ENCODE peak calls at places on chromosomes 3 and 15, in nine cellular contexts. H is upper lobe of right lung, F is HCT116, L is A549, R is adrenal gland, I is H1, S is transverse colon, P is SJSA1, M is colonic mucosa. D is an unnamed sample.
A peak's percentile ranks its signal among the peaks of the same experiment; 100 is the strongest.

GRCh38 chr3:172708905-172709775 is 1.7 kb downstream of the NCEH1 start:
- DNase-seq in H (no peak), F (no peak), L (no peak), R (no peak), I (no peak), S (peak; percentile 23), P (peak; percentile 13), M (peak; percentile 55), D (no peak)

GRCh38 chr15:101256756-101257155 is 4.9 kb upstream of the CHSY1 start:
- DNase-seq in H (no peak), F (no peak), L (no peak), R (no peak), I (no peak), S (no peak), P (no peak), M (no peak), D (no peak)

GRCh38 chr3:37762698-37763097 is 99.0 kb upstream of the CTDSPL start:
- DNase-seq in H (no peak), F (no peak), L (no peak), R (no peak), I (no peak), S (no peak), P (peak; percentile 35), M (no peak), D (no peak)

GRCh38 chr3:61537366-61537765 is 24.0 kb upstream of the PTPRG start:
- DNase-seq in H (no peak), F (no peak), L (no peak), R (no peak), I (no peak), S (no peak), P (no peak), M (no peak), D (no peak)

GRCh38 chr15:87731630-87732029 is 524.9 kb downstream of the NTRK3 start:
- DNase-seq in H (no peak), F (no peak), L (no peak), R (no peak), I (no peak), S (no peak), P (no peak), M (no peak), D (no peak)

GRCh38 chr15:58551764-58552504 is 120.1 kb downstream of the LIPC start:
- DNase-seq in H (no peak), F (no peak), L (no peak), R (peak; percentile 50), I (no peak), S (peak; percentile 82), P (peak; percentile 93), M (peak; percentile 81), D (no peak)

GRCh38 chr15:92343869-92344643 is 49.6 kb upstream of the ST8SIA2 start:
- DNase-seq in H (no peak), F (no peak), L (no peak), R (no peak), I (peak; percentile 23), S (no peak), P (no peak), M (no peak), D (no peak)

GRCh38 chr3:125051715-125052581 is 3.8 kb downstream of the HEG1 start:
- DNase-seq in H (no peak), F (no peak), L (no peak), R (peak; percentile 60), I (no peak), S (peak; percentile 30), P (peak; percentile 76), M (peak; percentile 41), D (no peak)

GRCh38 chr3:125434582-125435011 is 59.5 kb upstream of the ZNF148 start:
- DNase-seq in H (no peak), F (no peak), L (no peak), R (no peak), I (no peak), S (no peak), P (no peak), M (no peak), D (no peak)

GRCh38 chr15:63349156-63349555 is 32.5 kb downstream of the CA12 start:
- DNase-seq in H (no peak), F (no peak), L (no peak), R (peak; percentile 60), I (no peak), S (no peak), P (no peak), M (no peak), D (no peak)

GRCh38 chr3:139301183-139301582 is 42.6 kb upstream of the MRPS22 start:
- DNase-seq in H (no peak), F (no peak), L (no peak), R (no peak), I (no peak), S (no peak), P (peak; percentile 77), M (no peak), D (no peak)

GRCh38 chr3:184656991-184657669 is 54.7 kb downstream of the MAGEF1 start:
- DNase-seq in H (no peak), F (no peak), L (no peak), R (no peak), I (no peak), S (no peak), P (no peak), M (no peak), D (no peak)

GRCh38 chr15:91694829-91695205 is 158.7 kb upstream of the SLCO3A1 start:
- DNase-seq in H (no peak), F (no peak), L (no peak), R (peak; percentile 66), I (no peak), S (peak; percentile 71), P (no peak), M (peak; percentile 79), D (no peak)

GRCh38 chr3:5095879-5096278 is 26.2 kb upstream of the ARL8B start:
- DNase-seq in H (no peak), F (no peak), L (no peak), R (peak; percentile 55), I (peak; percentile 21), S (no peak), P (no peak), M (no peak), D (no peak)

GRCh38 chr3:118936811-118937210 is 97.8 kb downstream of the IGSF11 start:
- DNase-seq in H (no peak), F (no peak), L (no peak), R (no peak), I (no peak), S (no peak), P (no peak), M (no peak), D (no peak)

GRCh38 chr15:88450125-88450798 is 16.9 kb downstream of the MRPL46 start:
- DNase-seq in H (no peak), F (peak; percentile 49), L (peak; percentile 92), R (peak; percentile 88), I (peak; percentile 75), S (peak; percentile 62), P (peak; percentile 36), M (peak; percentile 63), D (peak; percentile 53)

GRCh38 chr15:41777421-41777973 is 3.2 kb downstream of the MAPKBP1 start:
- DNase-seq in H (no peak), F (no peak), L (no peak), R (no peak), I (no peak), S (no peak), P (no peak), M (no peak), D (no peak)

GRCh38 chr3:27114684-27115083 is 254.5 kb downstream of the NEK10 start:
- DNase-seq in H (no peak), F (no peak), L (no peak), R (no peak), I (no peak), S (no peak), P (no peak), M (no peak), D (no peak)

GRCh38 chr3:188658606-188659005 is 504.6 kb downstream of the LPP start:
- DNase-seq in H (no peak), F (no peak), L (no peak), R (no peak), I (no peak), S (no peak), P (no peak), M (no peak), D (no peak)

GRCh38 chr3:143963946-143964345 is 7.7 kb upstream of the DIPK2A start:
- DNase-seq in H (no peak), F (no peak), L (no peak), R (no peak), I (no peak), S (no peak), P (no peak), M (no peak), D (no peak)

GRCh38 chr15:52790166-52790708 is at the start of gene ONECUT1:
- DNase-seq in H (no peak), F (no peak), L (peak; percentile 79), R (no peak), I (no peak), S (peak; percentile 50), P (peak; percentile 38), M (peak; percentile 44), D (peak; percentile 38)

GRCh38 chr3:137815251-137815650 is 51.1 kb downstream of the SOX14 start:
- DNase-seq in H (no peak), F (no peak), L (no peak), R (no peak), I (no peak), S (no peak), P (no peak), M (no peak), D (no peak)

GRCh38 chr3:137820366-137820765 is 56.3 kb downstream of the SOX14 start:
- DNase-seq in H (no peak), F (no peak), L (no peak), R (no peak), I (no peak), S (no peak), P (no peak), M (no peak), D (no peak)
- H3K27ac ChIP-seq in H (no peak overlapping the region), F (no peak overlapping the region), L (no peak overlapping the region), R (no peak overlapping the region), I (no peak overlapping the region), S (no peak overlapping the region), P (no peak overlapping the region), M (no peak overlapping the region), D (no peak overlapping the region)

DNA sequence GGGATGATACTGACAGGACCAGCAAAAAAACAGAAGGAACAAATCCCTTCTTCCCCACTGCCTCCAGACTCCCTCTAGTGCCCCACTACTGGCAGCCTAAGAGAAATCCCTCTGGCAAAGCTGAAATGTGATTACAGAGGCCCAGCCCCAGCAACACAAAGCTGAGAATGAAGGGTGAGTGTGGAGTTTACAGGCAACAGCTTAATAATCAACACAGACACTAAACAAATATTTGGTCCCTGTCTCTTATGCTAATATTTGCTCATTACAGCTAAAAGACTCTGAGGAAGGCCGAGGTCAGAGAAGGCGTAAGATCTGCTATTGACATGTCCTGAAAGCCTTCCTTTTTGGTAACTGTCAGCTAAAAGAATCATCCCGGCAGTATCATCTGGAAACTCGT is 308.5 kb upstream of the RASGRP1 start:
- DNase-seq in H (no peak), F (no peak), L (no peak), R (no peak), I (no peak), S (no peak), P (no peak), M (no peak), D (no peak)
- H3K27ac ChIP-seq in H (peak overlapping the region; percentile 53), F (no peak overlapping the region), L (peak overlapping the region; percentile 85), R (no peak overlapping the region), I (no peak overlapping the region), S (no peak overlapping the region), P (no peak overlapping the region), M (no peak overlapping the region), D (no peak overlapping the region)

GRCh38 chr3:197339841-197340520 is 41.6 kb upstream of the DLG1 start:
- DNase-seq in H (no peak), F (no peak), L (no peak), R (peak; percentile 54), I (no peak), S (peak; percentile 16), P (no peak), M (peak; percentile 30), D (no peak)
- H3K27ac ChIP-seq in H (no peak overlapping the region), F (no peak overlapping the region), L (no peak overlapping the region), R (no peak overlapping the region), I (no peak overlapping the region), S (no peak overlapping the region), P (no peak overlapping the region), M (no peak overlapping the region), D (no peak overlapping the region)

GRCh38 chr15:30649952-30650929 is 24.3 kb downstream of the ARHGAP11B start:
- DNase-seq in H (no peak), F (no peak), L (no peak), R (no peak), I (no peak), S (no peak), P (peak; percentile 76), M (no peak), D (no peak)
- H3K27ac ChIP-seq in H (no peak overlapping the region), F (no peak overlapping the region), L (no peak overlapping the region), R (no peak overlapping the region), I (no peak overlapping the region), S (no peak overlapping the region), P (peak overlapping the region; percentile 64), M (no peak overlapping the region), D (no peak overlapping the region)

D was measured in substantia nigra.